ENCODE peak calls at places on chromosome 12, in five cellular contexts. G, N, M, Q and S are unnamed samples.

GRCh38 chr12:13534645-13535398 is 338.3 kb downstream of the EMP1 start:
- DNase-seq in G (no peak), N (peak), M (peak), Q (peak), S (peak)

GRCh38 chr12:124559182-124560017 is 8.0 kb downstream of the NCOR2 start:
- DNase-seq in G (no peak), N (no peak), M (no peak), Q (peak), S (no peak)

GRCh38 chr12:79983492-79983891 is 48.6 kb upstream of the PPP1R12A start:
- DNase-seq in G (peak), N (peak), M (no peak), Q (peak), S (peak)

GRCh38 chr12:63499567-63499966 is 168.7 kb downstream of the DPY19L2 start:
- DNase-seq in G (no peak), N (no peak), M (no peak), Q (no peak), S (no peak)

GRCh38 chr12:76032043-76032981 is 736 bp upstream of the PHLDA1 start:
- DNase-seq in G (no peak), N (no peak), M (no peak), Q (peak), S (no peak)

GRCh38 chr12:93785262-93786010 is 108.3 kb downstream of the CRADD start:
- DNase-seq in G (peak), N (no peak), M (no peak), Q (peak), S (peak)

GRCh38 chr12:18479266-18479665 is 217.9 kb downstream of the PIK3C2G start:
- DNase-seq in G (no peak), N (no peak), M (no peak), Q (no peak), S (no peak)

GRCh38 chr12:95397566-95397965 is 76.4 kb upstream of the METAP2 start:
- DNase-seq in G (no peak), N (no peak), M (no peak), Q (no peak), S (no peak)

GRCh38 chr12:128059621-128060370 is 207.2 kb upstream of the TMEM132C start:
- DNase-seq in G (no peak), N (no peak), M (no peak), Q (no peak), S (no peak)

GRCh38 chr12:19440916-19441315 is 1.6 kb downstream of the AEBP2 start:
- DNase-seq in G (no peak), N (no peak), M (no peak), Q (peak), S (peak)

GRCh38 chr12:31773223-31773750 is 44.5 kb upstream of the AMN1 start:
- DNase-seq in G (no peak), N (no peak), M (no peak), Q (peak), S (no peak)

GRCh38 chr12:93972411-93973208 is 175.8 kb upstream of the PLXNC1 start:
- DNase-seq in G (peak), N (no peak), M (no peak), Q (peak), S (no peak)

GRCh38 chr12:117080707-117081141 is 18.5 kb downstream of the TESC start:
- DNase-seq in G (no peak), N (no peak), M (no peak), Q (no peak), S (no peak)

GRCh38 chr12:130687190-130687589 is 28.9 kb downstream of the RIMBP2 start:
- DNase-seq in G (no peak), N (no peak), M (no peak), Q (no peak), S (no peak)

GRCh38 chr12:48542300-48542928 is 17.0 kb downstream of the OR8S1 start:
- DNase-seq in G (no peak), N (peak), M (no peak), Q (peak), S (no peak)

GRCh38 chr12:19561411-19561961 is 122.2 kb downstream of the AEBP2 start:
- DNase-seq in G (no peak), N (no peak), M (no peak), Q (no peak), S (no peak)

GRCh38 chr12:124049451-124050094 is 76.6 kb downstream of the ZNF664 start:
- DNase-seq in G (no peak), N (no peak), M (no peak), Q (peak), S (no peak)

GRCh38 chr12:11228268-11228879 is 41.1 kb downstream of the PRB3 start:
- DNase-seq in G (no peak), N (peak), M (no peak), Q (peak), S (peak)

GRCh38 chr12:110743571-110744093 is 941 bp upstream of the PPP1CC start:
- DNase-seq in G (no peak), N (no peak), M (peak), Q (peak), S (no peak)

GRCh38 chr12:5520037-5520436 is 88.1 kb downstream of the NTF3 start:
- DNase-seq in G (no peak), N (no peak), M (no peak), Q (no peak), S (no peak)

GRCh38 chr12:101168000-101168399 is 42.0 kb downstream of the SLC5A8 start:
- DNase-seq in G (no peak), N (no peak), M (no peak), Q (no peak), S (no peak)

GRCh38 chr12:107492393-107493134 is 193.0 kb upstream of the PWP1 start:
- DNase-seq in G (no peak), N (no peak), M (no peak), Q (no peak), S (no peak)